ENCODE peak calls at places on chromosome 20, in eight cellular contexts. One of them, this sample, is unnamed.

GRCh38 chr20:23135449-23136447 is 49.6 kb upstream of the CD93 start:
- DNase-seq in activated effector memory CD4-positive, alpha-beta T cell treated with anti-CD3 and anti-CD28 coated beads, Interleukin-2, amount 50 U/mL, for 16 hours: peak
- DNase-seq in Caco-2: peak
- DNase-seq in NCI-H774: no peak
- DNase-seq in breast epithelium: no peak
- DNase-seq in cardiac fibroblast: no peak
- DNase-seq in T-cell: no peak
- DNase-seq in DMS153: no peak
- DNase-seq in this sample: no peak

GRCh38 chr20:37581246-37581645 is 53.6 kb upstream of the BLCAP start:
- DNase-seq in activated effector memory CD4-positive, alpha-beta T cell treated with anti-CD3 and anti-CD28 coated beads, Interleukin-2, amount 50 U/mL, for 16 hours: no peak
- DNase-seq in breast epithelium: no peak
- DNase-seq in DMS153: no peak
- DNase-seq in NCI-H774: no peak
- DNase-seq in Caco-2: no peak
- DNase-seq in cardiac fibroblast: no peak
- DNase-seq in T-cell: no peak
- DNase-seq in this sample: no peak

GRCh38 chr20:35601021-35601973 is 14.3 kb upstream of the SPAG4 start:
- DNase-seq in NCI-H774: no peak
- DNase-seq in breast epithelium: peak
- DNase-seq in activated effector memory CD4-positive, alpha-beta T cell treated with anti-CD3 and anti-CD28 coated beads, Interleukin-2, amount 50 U/mL, for 16 hours: peak
- DNase-seq in T-cell: peak
- DNase-seq in DMS153: peak
- DNase-seq in cardiac fibroblast: peak
- DNase-seq in Caco-2: peak
- DNase-seq in this sample: peak

GRCh38 chr20:63692436-63693078 is 3.9 kb upstream of the TNFRSF6B start:
- DNase-seq in NCI-H774: no peak
- DNase-seq in DMS153: no peak
- DNase-seq in T-cell: no peak
- DNase-seq in Caco-2: no peak
- DNase-seq in cardiac fibroblast: no peak
- DNase-seq in breast epithelium: no peak
- DNase-seq in activated effector memory CD4-positive, alpha-beta T cell treated with anti-CD3 and anti-CD28 coated beads, Interleukin-2, amount 50 U/mL, for 16 hours: no peak
- DNase-seq in this sample: no peak

GRCh38 chr20:6828794-6829423 is 61.4 kb downstream of the BMP2 start:
- DNase-seq in cardiac fibroblast: peak
- DNase-seq in T-cell: no peak
- DNase-seq in breast epithelium: peak
- DNase-seq in DMS153: peak
- DNase-seq in activated effector memory CD4-positive, alpha-beta T cell treated with anti-CD3 and anti-CD28 coated beads, Interleukin-2, amount 50 U/mL, for 16 hours: no peak
- DNase-seq in Caco-2: peak
- DNase-seq in NCI-H774: peak
- DNase-seq in this sample: peak

GRCh38 chr20:4633780-4634179 is 87.9 kb upstream of the PRND start:
- DNase-seq in T-cell: no peak
- DNase-seq in Caco-2: no peak
- DNase-seq in DMS153: no peak
- DNase-seq in breast epithelium: no peak
- DNase-seq in activated effector memory CD4-positive, alpha-beta T cell treated with anti-CD3 and anti-CD28 coated beads, Interleukin-2, amount 50 U/mL, for 16 hours: no peak
- DNase-seq in cardiac fibroblast: peak
- DNase-seq in NCI-H774: no peak
- DNase-seq in this sample: no peak

GRCh38 chr20:2465100-2465499 is 5.5 kb downstream of the SNRPB start:
- DNase-seq in DMS153: no peak
- DNase-seq in breast epithelium: no peak
- DNase-seq in activated effector memory CD4-positive, alpha-beta T cell treated with anti-CD3 and anti-CD28 coated beads, Interleukin-2, amount 50 U/mL, for 16 hours: no peak
- DNase-seq in NCI-H774: no peak
- DNase-seq in cardiac fibroblast: no peak
- DNase-seq in T-cell: no peak
- DNase-seq in Caco-2: no peak
- DNase-seq in this sample: no peak

GRCh38 chr20:62367136-62367482 is at the start of gene LAMA5:
- DNase-seq in cardiac fibroblast: peak
- DNase-seq in activated effector memory CD4-positive, alpha-beta T cell treated with anti-CD3 and anti-CD28 coated beads, Interleukin-2, amount 50 U/mL, for 16 hours: no peak
- DNase-seq in T-cell: no peak
- DNase-seq in Caco-2: peak
- DNase-seq in DMS153: no peak
- DNase-seq in NCI-H774: peak
- DNase-seq in breast epithelium: no peak
- DNase-seq in this sample: no peak

GRCh38 chr20:61639200-61639599 is 387.1 kb downstream of the CDH4 start:
- DNase-seq in T-cell: no peak
- DNase-seq in NCI-H774: no peak
- DNase-seq in activated effector memory CD4-positive, alpha-beta T cell treated with anti-CD3 and anti-CD28 coated beads, Interleukin-2, amount 50 U/mL, for 16 hours: no peak
- DNase-seq in DMS153: no peak
- DNase-seq in Caco-2: no peak
- DNase-seq in breast epithelium: no peak
- DNase-seq in cardiac fibroblast: no peak
- DNase-seq in this sample: no peak

GRCh38 chr20:34528921-34529297 is 12.7 kb downstream of the DYNLRB1 start:
- DNase-seq in cardiac fibroblast: peak
- DNase-seq in activated effector memory CD4-positive, alpha-beta T cell treated with anti-CD3 and anti-CD28 coated beads, Interleukin-2, amount 50 U/mL, for 16 hours: peak
- DNase-seq in Caco-2: peak
- DNase-seq in DMS153: no peak
- DNase-seq in breast epithelium: peak
- DNase-seq in T-cell: no peak
- DNase-seq in NCI-H774: no peak
- DNase-seq in this sample: no peak

GRCh38 chr20:15708984-15709598 is 864.2 kb downstream of the KIF16B start:
- DNase-seq in breast epithelium: no peak
- DNase-seq in activated effector memory CD4-positive, alpha-beta T cell treated with anti-CD3 and anti-CD28 coated beads, Interleukin-2, amount 50 U/mL, for 16 hours: peak
- DNase-seq in T-cell: no peak
- DNase-seq in Caco-2: peak
- DNase-seq in DMS153: no peak
- DNase-seq in NCI-H774: no peak
- DNase-seq in cardiac fibroblast: peak
- DNase-seq in this sample: peak

GRCh38 chr20:45012682-45013302 is 46.5 kb downstream of the STK4 start:
- DNase-seq in breast epithelium: no peak
- DNase-seq in NCI-H774: no peak
- DNase-seq in T-cell: no peak
- DNase-seq in DMS153: no peak
- DNase-seq in Caco-2: peak
- DNase-seq in cardiac fibroblast: peak
- DNase-seq in activated effector memory CD4-positive, alpha-beta T cell treated with anti-CD3 and anti-CD28 coated beads, Interleukin-2, amount 50 U/mL, for 16 hours: no peak
- DNase-seq in this sample: no peak

GRCh38 chr20:18481596-18481995 is 14.4 kb downstream of the POLR3F start:
- DNase-seq in DMS153: no peak
- DNase-seq in cardiac fibroblast: no peak
- DNase-seq in Caco-2: no peak
- DNase-seq in activated effector memory CD4-positive, alpha-beta T cell treated with anti-CD3 and anti-CD28 coated beads, Interleukin-2, amount 50 U/mL, for 16 hours: no peak
- DNase-seq in T-cell: no peak
- DNase-seq in NCI-H774: no peak
- DNase-seq in breast epithelium: no peak
- DNase-seq in this sample: no peak

GRCh38 chr20:25457886-25458680 is 50.6 kb downstream of the GINS1 start:
- DNase-seq in cardiac fibroblast: no peak
- DNase-seq in NCI-H774: no peak
- DNase-seq in Caco-2: peak
- DNase-seq in T-cell: no peak
- DNase-seq in breast epithelium: no peak
- DNase-seq in DMS153: no peak
- DNase-seq in activated effector memory CD4-positive, alpha-beta T cell treated with anti-CD3 and anti-CD28 coated beads, Interleukin-2, amount 50 U/mL, for 16 hours: no peak
- DNase-seq in this sample: no peak

GRCh38 chr20:25065625-25066338 is 7.8 kb upstream of the ACSS1 start:
- DNase-seq in DMS153: no peak
- DNase-seq in breast epithelium: no peak
- DNase-seq in Caco-2: peak
- DNase-seq in activated effector memory CD4-positive, alpha-beta T cell treated with anti-CD3 and anti-CD28 coated beads, Interleukin-2, amount 50 U/mL, for 16 hours: peak
- DNase-seq in cardiac fibroblast: peak
- DNase-seq in T-cell: peak
- DNase-seq in NCI-H774: no peak
- DNase-seq in this sample: peak

GRCh38 chr20:59071224-59071623 is 28.6 kb upstream of the PRELID3B start:
- DNase-seq in activated effector memory CD4-positive, alpha-beta T cell treated with anti-CD3 and anti-CD28 coated beads, Interleukin-2, amount 50 U/mL, for 16 hours: no peak
- DNase-seq in T-cell: no peak
- DNase-seq in Caco-2: no peak
- DNase-seq in breast epithelium: no peak
- DNase-seq in cardiac fibroblast: no peak
- DNase-seq in NCI-H774: no peak
- DNase-seq in DMS153: no peak
- DNase-seq in this sample: peak

GRCh38 chr20:62902926-62903615 is 23.2 kb downstream of the DIDO1 start:
- DNase-seq in activated effector memory CD4-positive, alpha-beta T cell treated with anti-CD3 and anti-CD28 coated beads, Interleukin-2, amount 50 U/mL, for 16 hours: no peak
- DNase-seq in T-cell: no peak
- DNase-seq in NCI-H774: no peak
- DNase-seq in DMS153: no peak
- DNase-seq in cardiac fibroblast: no peak
- DNase-seq in breast epithelium: no peak
- DNase-seq in Caco-2: no peak
- DNase-seq in this sample: no peak

GRCh38 chr20:36153754-36154695 is 515 bp upstream of the EPB41L1 start:
- DNase-seq in breast epithelium: peak
- DNase-seq in DMS153: peak
- DNase-seq in cardiac fibroblast: peak
- DNase-seq in activated effector memory CD4-positive, alpha-beta T cell treated with anti-CD3 and anti-CD28 coated beads, Interleukin-2, amount 50 U/mL, for 16 hours: peak
- DNase-seq in Caco-2: no peak
- DNase-seq in NCI-H774: peak
- DNase-seq in T-cell: no peak
- DNase-seq in this sample: no peak

GRCh38 chr20:51489611-51490010 is 52.9 kb downstream of the NFATC2 start:
- DNase-seq in T-cell: no peak
- DNase-seq in NCI-H774: no peak
- DNase-seq in breast epithelium: no peak
- DNase-seq in Caco-2: no peak
- DNase-seq in activated effector memory CD4-positive, alpha-beta T cell treated with anti-CD3 and anti-CD28 coated beads, Interleukin-2, amount 50 U/mL, for 16 hours: peak
- DNase-seq in cardiac fibroblast: no peak
- DNase-seq in DMS153: no peak
- DNase-seq in this sample: no peak

GRCh38 chr20:21508230-21509078 is 5.4 kb downstream of the NKX2-2 start:
- DNase-seq in breast epithelium: no peak
- DNase-seq in activated effector memory CD4-positive, alpha-beta T cell treated with anti-CD3 and anti-CD28 coated beads, Interleukin-2, amount 50 U/mL, for 16 hours: no peak
- DNase-seq in NCI-H774: no peak
- DNase-seq in Caco-2: no peak
- DNase-seq in cardiac fibroblast: no peak
- DNase-seq in DMS153: no peak
- DNase-seq in T-cell: no peak
- DNase-seq in this sample: no peak

GRCh38 chr20:2365666-2366065 is 15.0 kb upstream of the TGM6 start:
- DNase-seq in cardiac fibroblast: no peak
- DNase-seq in DMS153: no peak
- DNase-seq in activated effector memory CD4-positive, alpha-beta T cell treated with anti-CD3 and anti-CD28 coated beads, Interleukin-2, amount 50 U/mL, for 16 hours: no peak
- DNase-seq in Caco-2: no peak
- DNase-seq in breast epithelium: no peak
- DNase-seq in NCI-H774: no peak
- DNase-seq in T-cell: no peak
- DNase-seq in this sample: no peak

GRCh38 chr20:32249030-32249738 is 28.3 kb upstream of the KIF3B start:
- DNase-seq in cardiac fibroblast: no peak
- DNase-seq in Caco-2: no peak
- DNase-seq in breast epithelium: no peak
- DNase-seq in activated effector memory CD4-positive, alpha-beta T cell treated with anti-CD3 and anti-CD28 coated beads, Interleukin-2, amount 50 U/mL, for 16 hours: peak
- DNase-seq in DMS153: no peak
- DNase-seq in T-cell: peak
- DNase-seq in NCI-H774: no peak
- DNase-seq in this sample: no peak

GRCh38 chr20:14919473-14920157 is 582.2 kb upstream of the FLRT3 start:
- DNase-seq in activated effector memory CD4-positive, alpha-beta T cell treated with anti-CD3 and anti-CD28 coated beads, Interleukin-2, amount 50 U/mL, for 16 hours: no peak
- DNase-seq in cardiac fibroblast: no peak
- DNase-seq in Caco-2: peak
- DNase-seq in DMS153: peak
- DNase-seq in T-cell: no peak
- DNase-seq in NCI-H774: peak
- DNase-seq in breast epithelium: no peak
- DNase-seq in this sample: no peak